ENCODE peak calls at places on chromosome 12, in eight cellular contexts. I is PC-3, Y is GM06990, W is stomach, P is neural progenitor cell, H is brain microvascular endothelial cell, X is tibial nerve, D is cardiac muscle cell. B is an unnamed sample. For H3K27me3 and H3K36me3, the result is how much of the 10 kb centered on the place peaks cover.

GRCh38 chr12:89060133-89060532 is 292.2 kb downstream of the DUSP6 start:
- DNase-seq in I (no peak), Y (no peak), W (no peak), P (peak), H (no peak), X (no peak), D (no peak), B (no peak)

GRCh38 chr12:29320295-29321090 is 60.5 kb downstream of the ERGIC2 start:
- DNase-seq in I (peak), Y (no peak), W (no peak), P (no peak), H (peak), X (no peak), D (no peak), B (no peak)

GRCh38 chr12:55671746-55672145 is 35.1 kb downstream of the OR10P1 start:
- DNase-seq in I (no peak), Y (no peak), W (no peak), P (no peak), H (no peak), X (no peak), D (no peak), B (peak)

GRCh38 chr12:29317556-29318363 is 63.2 kb downstream of the ERGIC2 start:
- DNase-seq in I (peak), Y (no peak), W (peak), P (peak), H (peak), X (no peak), D (peak), B (peak)

GRCh38 chr12:123141615-123142517 is 9.0 kb downstream of the PITPNM2 start:
- DNase-seq in I (peak), Y (no peak), W (peak), P (peak), H (peak), X (no peak), D (no peak), B (peak)

GRCh38 chr12:27480031-27480430 is 33.5 kb downstream of the SMCO2 start:
- DNase-seq in I (no peak), Y (no peak), W (no peak), P (no peak), H (no peak), X (no peak), D (no peak), B (no peak)

GRCh38 chr12:68824597-68825250 is 16.7 kb downstream of the MDM2 start:
- DNase-seq in I (no peak), Y (no peak), W (no peak), P (no peak), H (no peak), X (no peak), D (no peak), B (no peak)

GRCh38 chr12:124829008-124829707 is 34.5 kb downstream of the SCARB1 start:
- DNase-seq in I (peak), Y (no peak), W (no peak), P (no peak), H (peak), X (no peak), D (no peak), B (no peak)

GRCh38 chr12:15601210-15601800 is 187.9 kb downstream of the EPS8 start:
- DNase-seq in I (peak), Y (no peak), W (no peak), P (no peak), H (peak), X (no peak), D (no peak), B (no peak)

GRCh38 chr12:12398026-12398859 is 41.4 kb downstream of the BORCS5 start:
- DNase-seq in I (peak), Y (no peak), W (no peak), P (no peak), H (peak), X (peak), D (no peak), B (no peak)

GRCh38 chr12:121523741-121524140 is 57.1 kb downstream of the KDM2B start:
- DNase-seq in I (no peak), Y (peak), W (no peak), P (no peak), H (no peak), X (no peak), D (no peak), B (no peak)

GRCh38 chr12:95623554-95624170 is 72.4 kb upstream of the USP44 start:
- DNase-seq in I (peak), Y (peak), W (peak), P (peak), H (peak), X (peak), D (peak), B (peak)

GRCh38 chr12:132856581-132856980 is 27.9 kb upstream of the GOLGA3 start:
- DNase-seq in I (no peak), Y (no peak), W (no peak), P (no peak), H (no peak), X (no peak), D (no peak), B (no peak)

GRCh38 chr12:12534134-12534866 is 28.4 kb downstream of the DUSP16 start:
- DNase-seq in I (no peak), Y (no peak), W (no peak), P (peak), H (no peak), X (no peak), D (peak), B (no peak)

GRCh38 chr12:121532503-121533390 is 48.1 kb downstream of the KDM2B start:
- DNase-seq in I (no peak), Y (no peak), W (no peak), P (no peak), H (no peak), X (no peak), D (no peak), B (no peak)

GRCh38 chr12:122350444-122350843 is 72.0 kb downstream of the CLIP1 start:
- DNase-seq in I (no peak), Y (no peak), W (no peak), P (no peak), H (no peak), X (no peak), D (no peak), B (no peak)

GRCh38 chr12:8995021-8995775 is 5.9 kb downstream of the KLRG1 start:
- DNase-seq in I (no peak), Y (no peak), W (no peak), P (no peak), H (no peak), X (no peak), D (no peak), B (no peak)

GRCh38 chr12:8648598-8649205 is 13.9 kb downstream of the MFAP5 start:
- DNase-seq in I (no peak), Y (peak), W (no peak), P (no peak), H (no peak), X (no peak), D (no peak), B (peak)

GRCh38 chr12:14572401-14572800 is 4.7 kb upstream of the PLBD1 start:
- DNase-seq in I (no peak), Y (no peak), W (no peak), P (no peak), H (no peak), X (no peak), D (no peak), B (no peak)

GRCh38 chr12:15720299-15720698 is 68.9 kb downstream of the EPS8 start:
- DNase-seq in I (no peak), Y (no peak), W (no peak), P (no peak), H (no peak), X (no peak), D (no peak), B (no peak)

GRCh38 chr12:3421599-3421998 is 69.4 kb upstream of the PRMT8 start:
- DNase-seq in I (no peak), Y (no peak), W (no peak), P (no peak), H (no peak), X (no peak), D (no peak), B (peak)

GRCh38 chr12:12560587-12561304 is 1.9 kb downstream of the DUSP16 start:
- DNase-seq in I (peak), Y (peak), W (peak), P (peak), H (peak), X (no peak), D (peak), B (peak)

GRCh38 chr12:47817272-47818006 is 2.3 kb downstream of the HDAC7 start:
- DNase-seq in I (no peak), Y (no peak), W (no peak), P (peak), H (no peak), X (no peak), D (no peak), B (peak)

GRCh38 chr12:7512528-7512927 is 9.0 kb upstream of the CD163 start:
- DNase-seq in I (peak), Y (no peak), W (no peak), P (no peak), H (peak), X (no peak), D (peak), B (peak)

GRCh38 chr12:79615596-79616560 is 74.9 kb downstream of the PAWR start:
- DNase-seq in I (peak), Y (peak), W (no peak), P (no peak), H (no peak), X (no peak), D (peak), B (no peak)

GRCh38 chr12:104342147-104342546 is 38.6 kb downstream of the EID3 start:
- DNase-seq in I (no peak), Y (no peak), W (no peak), P (no peak), H (no peak), X (no peak), D (no peak), B (no peak)

GRCh38 chr12:49288412-49288853 is 6.5 kb upstream of the PRPH start:
- DNase-seq in I (peak), Y (no peak), W (peak), P (peak), H (peak), X (peak), D (peak), B (peak)
- TF ChIP-seq CTCF in I (peak), Y (peak), W (peak), P (peak), H (peak), X (peak), D (peak), B (peak)

GRCh38 chr12:57471661-57472060 is 8.0 kb downstream of the ARHGAP9 start:
- DNase-seq in I (no peak), Y (no peak), W (no peak), P (no peak), H (no peak), X (no peak), D (no peak), B (no peak)
- H3K27me3 ChIP-seq in I (half or more), Y (under half), W (under half), P (half or more), H (under half), X (under half), D (half or more), B (half or more)

DNA sequence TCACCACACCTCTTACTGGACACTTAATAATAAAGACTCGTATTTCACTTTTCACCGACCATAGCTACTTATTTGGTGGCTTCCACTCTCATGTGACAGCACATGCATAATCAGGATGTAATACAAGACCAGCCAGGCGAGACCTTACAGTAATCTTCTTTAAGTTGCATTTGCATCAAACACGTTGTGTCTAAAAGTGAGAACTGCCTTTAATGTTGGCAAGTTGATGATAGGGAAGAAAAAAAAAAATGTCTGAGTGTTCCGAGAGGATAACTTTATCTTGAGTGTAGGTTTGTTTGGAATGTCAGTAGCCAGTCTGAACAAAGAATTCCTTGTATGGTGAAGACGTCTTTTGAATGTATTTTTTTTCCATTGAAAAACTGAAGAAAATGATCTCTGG is 440.4 kb downstream of the ADAMTS20 start:
- DNase-seq in I (no peak), Y (no peak), W (no peak), P (no peak), H (peak), X (no peak), D (peak), B (no peak)
- H3K36me3 ChIP-seq in I (under half), Y (under half), W (under half), P (under half), H (under half), X (under half), D (under half), B (under half)

DNA sequence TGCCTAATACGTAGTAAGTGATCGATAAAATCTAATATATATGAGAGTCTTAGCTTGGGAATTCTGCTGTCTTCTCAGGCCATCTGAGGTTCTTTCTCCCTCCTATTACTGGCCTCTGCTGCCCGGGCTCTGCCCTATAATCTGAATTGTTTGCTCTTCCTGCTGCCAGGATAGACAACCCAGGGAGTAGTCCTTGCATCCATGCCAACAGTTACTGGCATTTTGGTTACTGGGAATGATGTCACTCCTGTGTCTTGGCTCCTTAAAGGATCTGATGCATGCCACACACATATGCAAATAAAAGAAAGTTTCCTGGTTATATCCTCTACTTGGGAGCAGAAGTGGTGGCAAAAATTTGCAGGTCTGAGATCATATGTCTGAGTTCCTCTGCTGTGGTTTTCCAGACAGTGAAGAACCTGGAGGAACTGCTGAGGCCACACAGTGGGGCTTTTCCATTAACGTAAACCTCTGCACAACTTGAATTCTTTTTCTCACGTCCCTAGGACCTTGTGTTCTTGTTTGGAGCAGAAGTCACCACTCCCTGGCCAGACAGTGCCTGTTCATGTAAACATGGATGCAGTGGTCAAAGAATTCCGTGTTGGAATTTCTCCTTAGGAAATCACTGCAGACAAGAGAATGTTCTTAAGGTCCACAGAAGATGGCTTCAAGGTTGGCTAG is 320.6 kb upstream of the TBX3 start:
- DNase-seq in I (peak), Y (no peak), W (no peak), P (no peak), H (no peak), X (no peak), D (no peak), B (no peak)
- TF ChIP-seq CTCF in I (no peak), Y (no peak), W (no peak), P (no peak), H (no peak), X (no peak), D (no peak), B (no peak)

GRCh38 chr12:51938744-51939143 is 12.8 kb upstream of the ACVR1B start:
- DNase-seq in I (no peak), Y (no peak), W (no peak), P (no peak), H (no peak), X (no peak), D (no peak), B (peak)
- H3K27me3 ChIP-seq in I (under half), Y (under half), W (under half), P (under half), H (under half), X (under half), D (under half), B (under half)

B was measured in endodermal cell.